ENCODE peak calls at places on chromosomes 11 and 22, in six cellular contexts. J is adrenal gland; C is CD8-positive, alpha-beta T cell; E is tibial artery; Q is lower lobe of right lung; V is suprapubic skin. S is an unnamed sample. For H3K4me1, the result is how much of the 10 kb centered on the place peaks cover.

GRCh38 chr11:103541186-103541795 is 432.1 kb downstream of the DYNC2H1 start:
- DNase-seq in Q (no peak), V (no peak), C (no peak), E (no peak), J (no peak), S (no peak)

GRCh38 chr11:36354221-36355003 is 58.3 kb downstream of the PRR5L start:
- DNase-seq in E (no peak), Q (no peak), C (no peak), J (no peak), V (no peak), S (no peak)

GRCh38 chr11:67179892-67180490 is 60.9 kb downstream of the KDM2A start:
- DNase-seq in C (no peak), J (no peak), V (no peak), E (no peak), Q (no peak), S (no peak)

GRCh38 chr11:10032991-10033390 is 261.0 kb downstream of the SBF2 start:
- DNase-seq in C (no peak), Q (no peak), E (no peak), V (no peak), J (no peak), S (no peak)

GRCh38 chr11:123228489-123229163 is 33.6 kb upstream of the CLMP start:
- DNase-seq in E (no peak), V (no peak), Q (no peak), J (no peak), C (no peak), S (no peak)

GRCh38 chr11:9461760-9462134 is 935 bp downstream of the ZNF143 start:
- DNase-seq in V (no peak), E (no peak), C (no peak), Q (no peak), J (no peak), S (no peak)

GRCh38 chr11:105004021-105004420 is 18.9 kb downstream of the CASP5 start:
- DNase-seq in Q (no peak), C (no peak), J (no peak), V (no peak), E (no peak), S (no peak)

GRCh38 chr11:14554959-14555358 is 34.8 kb upstream of the PSMA1 start:
- DNase-seq in V (no peak), Q (no peak), J (peak), C (peak), E (no peak), S (no peak)

GRCh38 chr11:96817488-96817887 is 427.7 kb downstream of the JRKL start:
- DNase-seq in J (no peak), Q (no peak), C (no peak), E (no peak), V (no peak), S (no peak)

GRCh38 chr11:100932474-100933100 is 197.0 kb downstream of the PGR start:
- DNase-seq in Q (no peak), J (no peak), E (no peak), C (no peak), V (no peak), S (no peak)

GRCh38 chr22:49373801-49374226 is 453.9 kb downstream of the BRD1 start:
- DNase-seq in C (no peak), J (no peak), V (peak), Q (no peak), E (no peak), S (no peak)

GRCh38 chr11:94104734-94105133 is 23.9 kb upstream of the PANX1 start:
- DNase-seq in C (no peak), V (no peak), J (no peak), Q (no peak), E (no peak), S (no peak)

GRCh38 chr11:94103476-94103875 is 25.2 kb upstream of the PANX1 start:
- DNase-seq in E (no peak), V (no peak), J (no peak), C (no peak), Q (no peak), S (no peak)

GRCh38 chr11:94106699-94107098 is 21.9 kb upstream of the PANX1 start:
- DNase-seq in Q (no peak), J (no peak), E (no peak), V (no peak), C (no peak), S (no peak)

GRCh38 chr11:94111241-94111640 is 17.4 kb upstream of the PANX1 start:
- DNase-seq in E (no peak), V (no peak), J (no peak), C (no peak), Q (no peak), S (no peak)

DNA sequence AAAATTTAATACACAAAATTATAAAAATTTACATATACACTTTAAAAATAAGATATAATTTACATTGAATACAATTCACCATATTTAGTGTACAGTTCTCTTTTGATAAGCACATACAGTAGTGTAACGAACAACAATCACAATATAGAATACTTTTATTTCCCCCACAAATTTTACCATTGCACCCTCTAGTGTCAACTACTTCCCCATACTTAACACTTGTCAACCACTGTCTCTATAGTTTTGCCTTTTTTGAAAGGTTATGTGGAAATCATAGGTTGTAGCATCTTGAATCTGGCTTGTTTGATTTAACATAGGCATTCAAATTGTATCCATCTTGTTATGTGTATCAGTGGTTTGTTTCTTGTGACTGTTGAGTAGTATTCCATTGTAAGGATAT is 21.3 kb upstream of the PANX1 start:
- DNase-seq in V (no peak), C (no peak), J (no peak), Q (no peak), E (no peak), S (no peak)
- TF ChIP-seq CTCF in V (no peak), C (no peak), J (no peak), Q (no peak), E (no peak), S (no peak)

GRCh38 chr11:69509846-69510390 is 28.5 kb downstream of the LINC01488 start:
- DNase-seq in J (no peak), Q (peak), V (peak), E (no peak), C (peak), S (no peak)
- H3K27ac ChIP-seq in J (no peak), Q (no peak), V (no peak), E (no peak), C (no peak), S (no peak)

DNA sequence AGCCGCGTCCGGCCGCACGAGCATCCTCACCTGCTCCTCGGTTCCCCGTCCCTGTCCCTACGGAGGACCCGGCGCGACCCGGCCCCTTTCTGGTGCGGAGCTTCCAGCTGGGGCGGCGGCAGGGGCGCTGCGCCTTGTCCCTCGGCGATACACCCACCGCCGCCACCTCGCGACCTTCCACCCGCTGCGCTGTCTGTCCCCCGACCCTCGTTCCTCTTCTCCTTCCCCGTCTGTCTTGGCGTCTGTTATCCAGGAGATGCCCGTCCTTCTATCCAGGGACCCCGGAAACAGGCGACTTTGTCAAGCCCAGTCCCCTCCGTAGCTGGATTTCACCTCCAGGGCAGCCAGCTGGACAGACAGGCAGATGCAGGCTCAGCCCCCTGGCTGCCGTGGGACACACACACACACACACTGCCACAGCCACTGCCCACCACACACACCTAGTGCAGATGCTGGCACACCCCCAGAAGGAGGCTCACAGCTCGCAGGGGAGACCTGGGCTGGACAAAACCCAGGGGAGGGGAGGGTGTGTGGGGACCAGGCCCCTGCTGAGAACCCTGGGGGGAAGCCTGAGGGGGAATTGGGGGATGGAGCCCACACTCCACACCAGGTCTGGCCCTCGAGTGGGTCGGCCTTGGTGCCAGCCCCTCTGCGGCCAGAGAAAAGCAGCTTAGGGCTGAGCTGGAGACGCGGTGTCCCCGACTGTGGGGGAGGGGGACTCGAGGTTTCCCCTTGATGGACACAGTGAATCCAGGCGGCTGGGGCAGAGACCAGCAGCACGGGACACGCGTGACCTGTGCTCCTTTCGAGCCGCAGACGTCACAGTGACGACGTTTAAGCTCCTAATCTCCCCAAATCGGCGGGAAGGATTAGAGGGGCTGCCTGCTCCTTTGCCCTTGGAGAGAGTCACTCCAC is 781 bp downstream of the DRD4 start:
- DNase-seq in J (no peak), Q (no peak), C (no peak), E (no peak), V (no peak), S (no peak)
- H3K4me1 ChIP-seq in J (under half), Q (under half), C (under half), E (under half), V (under half), S (under half)

GRCh38 chr11:72641522-72641899 is 32.7 kb downstream of the PDE2A start:
- DNase-seq in E (no peak), Q (no peak), C (no peak), J (no peak), V (no peak), S (no peak)

GRCh38 chr11:72646024-72646423 is 28.2 kb downstream of the PDE2A start:
- DNase-seq in V (no peak), Q (no peak), C (no peak), E (no peak), J (no peak), S (no peak)

GRCh38 chr11:72641900-72642814 is 32.1 kb downstream of the PDE2A start:
- DNase-seq in C (no peak), J (no peak), Q (peak), E (no peak), V (peak), S (peak)

GRCh38 chr11:72642815-72643511 is 31.3 kb downstream of the PDE2A start:
- DNase-seq in Q (peak), J (peak), C (peak), E (peak), V (no peak), S (peak)

GRCh38 chr11:72643547-72643946 is 30.7 kb downstream of the PDE2A start:
- DNase-seq in J (peak), C (no peak), Q (no peak), E (peak), V (no peak), S (no peak)
- TF ChIP-seq CTCF in J (no peak), C (no peak), Q (no peak), E (no peak), V (no peak), S (no peak)

DNA sequence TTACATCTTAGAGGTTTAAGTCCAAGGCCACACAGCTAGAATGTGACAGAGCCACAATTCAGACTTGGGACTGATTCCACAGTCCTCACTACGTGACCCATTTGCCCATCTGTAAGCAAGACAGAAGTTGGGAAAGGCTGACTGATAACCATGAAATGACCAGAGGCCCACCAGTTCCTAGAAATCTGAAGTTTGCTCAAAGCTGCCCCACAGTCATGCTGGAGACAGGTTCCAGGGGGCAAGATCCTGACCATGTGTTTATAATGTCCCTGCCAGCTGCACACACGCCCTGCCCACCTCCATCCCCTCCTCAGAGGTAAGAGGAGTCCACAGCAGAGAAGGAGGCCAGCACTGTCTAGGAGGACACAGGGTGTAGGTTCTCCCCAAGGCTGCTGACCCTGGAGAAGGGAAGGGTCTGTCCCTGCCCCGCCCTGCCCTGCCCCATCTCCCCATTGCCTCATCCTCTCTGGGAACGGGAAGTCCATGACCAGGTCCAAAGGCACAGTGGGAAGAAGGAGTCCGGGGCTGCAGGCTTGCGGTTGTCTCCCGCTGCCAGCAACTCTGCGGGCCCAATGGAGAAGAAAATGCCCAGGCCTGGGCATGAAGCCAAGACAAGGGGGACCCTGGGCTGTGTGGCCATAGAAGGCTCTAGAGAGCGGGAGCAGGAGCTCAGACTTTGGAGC is 11.9 kb upstream of the OAF start:
- DNase-seq in V (no peak), J (no peak), Q (no peak), C (no peak), E (no peak), S (peak)
- H3K27ac ChIP-seq in V (no peak), J (no peak), Q (no peak), C (no peak), E (no peak), S (no peak)

DNA sequence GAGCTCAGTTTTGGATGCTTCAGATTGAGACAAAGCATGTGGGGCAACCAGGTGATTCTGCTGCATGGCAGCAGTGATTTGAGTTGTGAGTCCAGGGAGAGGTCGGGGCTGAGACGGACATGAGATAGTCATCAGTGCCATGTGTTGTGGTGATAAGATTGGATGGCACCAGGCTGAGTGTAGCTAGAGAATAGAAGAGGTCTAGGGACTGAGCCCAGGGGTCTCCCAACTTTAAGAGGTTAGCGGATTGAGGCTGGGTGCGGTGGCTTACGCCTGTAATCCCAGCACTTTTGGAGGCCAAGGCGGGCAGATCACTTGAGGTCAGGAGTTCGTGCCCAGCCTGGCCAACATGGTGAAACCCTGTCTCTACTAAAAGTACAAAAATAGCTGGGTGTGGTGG is 6.3 kb upstream of the CTSD start:
- DNase-seq in V (no peak), C (no peak), E (no peak), Q (no peak), J (no peak), S (no peak)
- H3K4me1 ChIP-seq in V (under half), C (under half), E (under half), Q (under half), J (under half), S (under half)

GRCh38 chr11:13357232-13357631 is 79.6 kb downstream of the BMAL1 start:
- DNase-seq in E (no peak), V (no peak), J (no peak), C (no peak), Q (no peak), S (no peak)
- TF ChIP-seq CTCF in E (no peak), V (no peak), J (no peak), C (no peak), Q (no peak), S (no peak)

GRCh38 chr11:119030029-119030328 is 698 bp downstream of the SLC37A4 start:
- DNase-seq in J (no peak), C (peak), V (no peak), E (no peak), Q (no peak), S (no peak)
- H3K27ac ChIP-seq in J (no peak), C (peak), V (peak), E (peak), Q (peak), S (peak)

GRCh38 chr22:43011079-43011478 is 3.9 kb downstream of the PACSIN2 start:
- DNase-seq in C (no peak), Q (peak), E (no peak), V (no peak), J (peak), S (no peak)

GRCh38 chr22:43007519-43008102 is 7.3 kb downstream of the PACSIN2 start:
- DNase-seq in V (no peak), C (no peak), E (no peak), J (peak), Q (peak), S (no peak)

GRCh38 chr22:43009444-43009843 is 5.5 kb downstream of the PACSIN2 start:
- DNase-seq in Q (no peak), C (no peak), J (peak), V (no peak), E (no peak), S (no peak)

GRCh38 chr22:43008509-43008908 is 6.4 kb downstream of the PACSIN2 start:
- DNase-seq in E (peak), J (no peak), Q (peak), V (peak), C (no peak), S (peak)

DNA sequence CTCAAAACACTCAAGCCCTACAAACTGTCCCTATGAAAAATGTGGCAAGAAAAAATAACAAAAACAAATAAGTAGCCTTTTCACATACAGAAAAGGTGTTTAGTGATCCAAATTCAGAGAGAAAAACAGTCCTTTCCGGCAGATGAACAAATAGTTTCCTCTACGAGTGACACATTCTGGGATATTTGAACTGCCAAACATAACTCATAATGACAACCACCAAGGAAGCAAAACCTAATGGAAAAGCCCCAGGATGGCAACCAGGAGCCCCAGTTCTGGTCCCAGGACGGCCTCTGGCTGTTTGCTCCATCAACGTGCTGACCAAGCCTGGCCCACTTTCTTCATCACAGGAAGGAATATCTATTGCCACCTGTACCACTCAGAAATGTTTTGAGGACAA is 6.0 kb downstream of the PACSIN2 start:
- DNase-seq in Q (peak), V (no peak), E (no peak), C (no peak), J (no peak), S (no peak)
- H3K4me1 ChIP-seq in Q (half or more), V (half or more), E (under half), C (under half), J (half or more), S (under half)

GRCh38 chr22:46637711-46638600 is 17.8 kb downstream of the GRAMD4 start:
- DNase-seq in J (no peak), V (no peak), E (no peak), Q (no peak), C (no peak), S (no peak)
- TF ChIP-seq CTCF in J (no peak), V (no peak), E (no peak), Q (no peak), C (no peak), S (no peak)

S was measured in psoas muscle.